ENCODE peak calls at places on chromosomes 16 and 17, in seven cellular contexts. R is uterus, Q is heart right ventricle, H is body of pancreas, L is ovary, X is OCI-LY7, K is endothelial cell of umbilical vein. T is an unnamed sample.
A peak's percentile ranks its signal among the peaks of the same experiment; 100 is the strongest.

GRCh38 chr16:56871172-56871593 is 6.2 kb downstream of the SLC12A3 start:
- DNase-seq in R (no peak), Q (no peak), H (peak; percentile 58), L (no peak), X (no peak), K (no peak), T (no peak)

GRCh38 chr17:57088298-57088697 is 3.3 kb downstream of the AKAP1 start:
- DNase-seq in R (no peak), Q (no peak), H (no peak), L (no peak), X (no peak), K (no peak), T (no peak)

GRCh38 chr16:83847371-83848225 is 39.8 kb downstream of the HSBP1 start:
- DNase-seq in R (no peak), Q (no peak), H (no peak), L (no peak), X (no peak), K (peak; percentile 37), T (no peak)

GRCh38 chr16:65524997-65525396 is 403.1 kb upstream of the CDH11 start:
- DNase-seq in R (no peak), Q (no peak), H (no peak), L (no peak), X (no peak), K (no peak), T (no peak)

GRCh38 chr16:84199861-84200260 is 8.9 kb downstream of the ADAD2 start:
- DNase-seq in R (no peak), Q (no peak), H (peak; percentile 28), L (no peak), X (no peak), K (no peak), T (no peak)

GRCh38 chr17:79947351-79948031 is 88.2 kb downstream of the TBC1D16 start:
- DNase-seq in R (no peak), Q (no peak), H (no peak), L (peak; percentile 26), X (no peak), K (no peak), T (peak; percentile 12)

GRCh38 chr17:73705594-73705993 is 61.3 kb upstream of the SDK2 start:
- DNase-seq in R (no peak), Q (no peak), H (peak; percentile 24), L (no peak), X (no peak), K (no peak), T (no peak)

GRCh38 chr17:19502517-19502916 is 31.1 kb upstream of the SLC47A1 start:
- DNase-seq in R (no peak), Q (no peak), H (no peak), L (no peak), X (no peak), K (no peak), T (no peak)

GRCh38 chr17:82434216-82434565 is 15.8 kb upstream of the OGFOD3 start:
- DNase-seq in R (no peak), Q (no peak), H (no peak), L (no peak), X (peak; percentile 60), K (no peak), T (no peak)

GRCh38 chr16:57976331-57976796 is 5.4 kb upstream of the CNGB1 start:
- DNase-seq in R (no peak), Q (no peak), H (no peak), L (no peak), X (no peak), K (no peak), T (no peak)
- H3K27ac ChIP-seq in R (no peak overlapping the region), Q (peak overlapping the region; percentile 61), H (no peak overlapping the region), L (no peak overlapping the region), X (no peak overlapping the region), K (no peak overlapping the region), T (peak overlapping the region; percentile 67)

GRCh38 chr17:78257810-78258322 is 26.4 kb downstream of the TMEM235 start:
- DNase-seq in R (no peak), Q (no peak), H (no peak), L (peak; percentile 39), X (peak; percentile 41), K (peak; percentile 50), T (peak; percentile 46)

GRCh38 chr17:78255953-78256704 is 24.7 kb downstream of the TMEM235 start:
- DNase-seq in R (no peak), Q (no peak), H (no peak), L (peak; percentile 33), X (no peak), K (no peak), T (no peak)

GRCh38 chr17:78255029-78255656 is 23.7 kb downstream of the TMEM235 start:
- DNase-seq in R (no peak), Q (no peak), H (no peak), L (peak; percentile 44), X (no peak), K (no peak), T (no peak)

GRCh38 chr17:78256705-78257559 is 25.5 kb downstream of the TMEM235 start:
- DNase-seq in R (no peak), Q (no peak), H (peak; percentile 11), L (peak; percentile 54), X (no peak), K (peak; percentile 45), T (no peak)

GRCh38 chr17:78258323-78259229 is 27.1 kb downstream of the TMEM235 start:
- DNase-seq in R (peak; percentile 48), Q (peak; percentile 75), H (no peak), L (no peak), X (peak; percentile 45), K (peak; percentile 72), T (peak; percentile 70)
- H3K4me3 ChIP-seq in R (no peak overlapping the region), Q (no peak overlapping the region), H (no peak overlapping the region), L (no peak overlapping the region), X (no peak overlapping the region), K (no peak overlapping the region), T (no peak overlapping the region)

GRCh38 chr17:54239291-54239690 is 416.6 kb downstream of the KIF2B start:
- DNase-seq in R (no peak), Q (no peak), H (no peak), L (no peak), X (no peak), K (no peak), T (no peak)
- H3K9me3 ChIP-seq in R (no peaks in the 10 kb centered on the region), Q (no peaks in the 10 kb centered on the region), H (no peaks in the 10 kb centered on the region), L (no peaks in the 10 kb centered on the region), X (no peaks in the 10 kb centered on the region), K (peaks cover 3% of the 10 kb centered on the region), T (peaks cover 35% of the 10 kb centered on the region)

GRCh38 chr17:75507712-75508111 is 7.6 kb downstream of the CASKIN2 start:
- DNase-seq in R (no peak), Q (no peak), H (no peak), L (no peak), X (no peak), K (no peak), T (no peak)
- H3K27ac ChIP-seq in R (peak overlapping the region; percentile 53), Q (peak overlapping the region; percentile 89), H (no peak overlapping the region), L (no peak overlapping the region), X (no peak overlapping the region), K (no peak overlapping the region), T (peak overlapping the region; percentile 96)

T was measured in left ventricle myocardium inferior.